ENCODE peak calls at places on chromosomes 11 and 22, in nine cellular contexts. S, R, F, B, K, I, J, X and Q are unnamed samples.

GRCh38 chr11:85826096-85826855 is 15.3 kb upstream of the SYTL2 start:
- DNase-seq in S (no peak), R (peak; percentile 73), F (peak; percentile 58), B (no peak), K (no peak), I (peak; percentile 30), J (peak; percentile 39), X (peak; percentile 60), Q (peak; percentile 53)

GRCh38 chr11:116703421-116703820 is 69.4 kb downstream of the BUD13 start:
- DNase-seq in S (no peak), R (no peak), F (no peak), B (no peak), K (no peak), I (peak; percentile 3), J (no peak), X (peak; percentile 89), Q (peak; percentile 82)

GRCh38 chr11:74593463-74593862 is 1.1 kb downstream of the POLD3 start:
- DNase-seq in S (no peak), R (peak; percentile 4), F (no peak), B (no peak), K (no peak), I (no peak), J (peak; percentile 21), X (no peak), Q (no peak)

GRCh38 chr11:46277313-46277622 is 194 bp upstream of the CREB3L1 start:
- DNase-seq in S (no peak), R (peak; percentile 88), F (no peak), B (no peak), K (no peak), I (peak; percentile 70), J (no peak), X (no peak), Q (no peak)

GRCh38 chr11:78325274-78325781 is 92.3 kb downstream of the GAB2 start:
- DNase-seq in S (no peak), R (no peak), F (no peak), B (no peak), K (no peak), I (no peak), J (peak; percentile 52), X (no peak), Q (no peak)

GRCh38 chr11:18578975-18579598 is 9.4 kb downstream of the UEVLD start:
- DNase-seq in S (no peak), R (no peak), F (peak; percentile 84), B (peak; percentile 82), K (no peak), I (no peak), J (no peak), X (no peak), Q (no peak)

GRCh38 chr22:19727310-19728150 is 4.2 kb downstream of the GP1BB start:
- DNase-seq in S (no peak), R (no peak), F (no peak), B (no peak), K (no peak), I (no peak), J (no peak), X (no peak), Q (no peak)

GRCh38 chr11:1650034-1650917 is 20.7 kb downstream of the KRTAP5-5 start:
- DNase-seq in S (peak; percentile 35), R (no peak), F (peak; percentile 23), B (no peak), K (peak; percentile 34), I (no peak), J (no peak), X (no peak), Q (no peak)

GRCh38 chr11:6307879-6308278 is 12.4 kb downstream of the CAVIN3 start:
- DNase-seq in S (no peak), R (peak; percentile 76), F (no peak), B (no peak), K (peak; percentile 31), I (no peak), J (no peak), X (peak; percentile 63), Q (no peak)

GRCh38 chr22:33401291-33401690 is 343.1 kb upstream of the SYN3 start:
- DNase-seq in S (no peak), R (peak; percentile 1), F (peak; percentile 10), B (no peak), K (no peak), I (peak; percentile 8), J (no peak), X (no peak), Q (no peak)

GRCh38 chr11:69301491-69302401 is 7.8 kb downstream of the MYEOV start:
- DNase-seq in S (no peak), R (peak; percentile 98), F (peak; percentile 96), B (peak; percentile 78), K (peak; percentile 68), I (peak; percentile 63), J (peak; percentile 70), X (no peak), Q (no peak)

GRCh38 chr11:85394288-85394687 is 232.9 kb downstream of the DLG2 start:
- DNase-seq in S (no peak), R (no peak), F (no peak), B (no peak), K (no peak), I (no peak), J (no peak), X (no peak), Q (no peak)

GRCh38 chr11:46200537-46201281 is 76.8 kb upstream of the CREB3L1 start:
- DNase-seq in S (no peak), R (peak; percentile 42), F (no peak), B (no peak), K (peak; percentile 49), I (no peak), J (no peak), X (no peak), Q (no peak)

DNA sequence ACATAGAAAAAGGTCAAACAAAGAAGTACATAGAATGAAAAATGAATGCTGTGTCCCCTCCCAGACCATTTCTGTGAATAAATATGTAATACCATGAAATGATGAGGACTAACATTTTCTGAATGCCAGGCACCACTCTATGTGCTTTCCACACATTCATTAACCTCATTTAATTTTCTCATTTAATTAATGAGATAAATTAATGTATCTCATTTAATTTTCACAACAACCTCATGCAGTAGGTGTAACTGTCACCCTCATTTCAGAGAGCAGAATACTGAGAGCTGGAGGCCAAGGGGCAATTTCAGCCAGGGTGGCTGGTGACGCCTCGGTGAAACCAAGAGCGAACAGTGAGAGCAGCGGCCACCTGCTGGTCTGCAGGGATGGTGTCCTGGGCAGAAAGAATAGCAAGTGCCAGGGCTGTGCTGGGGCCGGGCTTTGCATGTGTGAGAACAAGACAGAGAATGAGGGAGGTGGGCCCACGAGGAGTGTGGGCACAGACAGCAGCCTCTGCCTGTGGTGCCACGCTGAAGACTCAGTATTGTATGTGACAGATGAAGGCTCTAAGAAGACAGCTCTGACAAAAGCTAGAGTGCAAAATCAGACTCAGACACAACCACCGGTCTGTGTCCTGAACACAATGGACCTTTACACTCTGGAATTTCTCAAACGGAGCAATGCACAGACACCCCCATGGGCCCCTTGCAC is 1.8 kb upstream of the SERPIND1 start:
- DNase-seq in S (no peak), R (no peak), F (peak; percentile 21), B (no peak), K (no peak), I (no peak), J (no peak), X (peak; percentile 46), Q (peak; percentile 44)
- TF ChIP-seq CTCF in S (no peak), R (no peak), F (no peak), B (no peak), K (peak; percentile 6), I (no peak), J (no peak), X (peak; percentile 39), Q (peak; percentile 21)

GRCh38 chr11:114298701-114299090 is 2.5 kb downstream of the NNMT start:
- DNase-seq in S (no peak), R (no peak), F (no peak), B (no peak), K (no peak), I (peak; percentile 61), J (no peak), X (no peak), Q (no peak)

GRCh38 chr11:114297806-114298700 is 1.9 kb downstream of the NNMT start:
- DNase-seq in S (no peak), R (no peak), F (no peak), B (no peak), K (no peak), I (peak; percentile 70), J (no peak), X (no peak), Q (no peak)

GRCh38 chr11:114296979-114297372 is 777 bp downstream of the NNMT start:
- DNase-seq in S (no peak), R (no peak), F (no peak), B (no peak), K (no peak), I (peak; percentile 37), J (no peak), X (no peak), Q (no peak)

GRCh38 chr11:114295676-114296081 is 520 bp upstream of the NNMT start:
- DNase-seq in S (peak; percentile 56), R (no peak), F (no peak), B (no peak), K (no peak), I (no peak), J (no peak), X (no peak), Q (no peak)

GRCh38 chr11:114296190-114296978 is at the start of gene NNMT:
- DNase-seq in S (peak; percentile 83), R (peak; percentile 97), F (peak; percentile 87), B (peak; percentile 43), K (no peak), I (peak; percentile 99), J (no peak), X (no peak), Q (no peak)
- TF ChIP-seq CTCF in S (no peak), R (no peak), F (no peak), B (no peak), K (no peak), I (peak; percentile 2), J (no peak), X (no peak), Q (no peak)

GRCh38 chr22:44311855-44312170 is 938 bp downstream of the SHISAL1 start:
- DNase-seq in S (no peak), R (peak; percentile 26), F (no peak), B (no peak), K (peak; percentile 40), I (peak; percentile 90), J (no peak), X (no peak), Q (no peak)
- TF ChIP-seq CTCF in S (no peak), R (no peak), F (no peak), B (no peak), K (no peak), I (no peak), J (no peak), X (no peak), Q (no peak)

DNA sequence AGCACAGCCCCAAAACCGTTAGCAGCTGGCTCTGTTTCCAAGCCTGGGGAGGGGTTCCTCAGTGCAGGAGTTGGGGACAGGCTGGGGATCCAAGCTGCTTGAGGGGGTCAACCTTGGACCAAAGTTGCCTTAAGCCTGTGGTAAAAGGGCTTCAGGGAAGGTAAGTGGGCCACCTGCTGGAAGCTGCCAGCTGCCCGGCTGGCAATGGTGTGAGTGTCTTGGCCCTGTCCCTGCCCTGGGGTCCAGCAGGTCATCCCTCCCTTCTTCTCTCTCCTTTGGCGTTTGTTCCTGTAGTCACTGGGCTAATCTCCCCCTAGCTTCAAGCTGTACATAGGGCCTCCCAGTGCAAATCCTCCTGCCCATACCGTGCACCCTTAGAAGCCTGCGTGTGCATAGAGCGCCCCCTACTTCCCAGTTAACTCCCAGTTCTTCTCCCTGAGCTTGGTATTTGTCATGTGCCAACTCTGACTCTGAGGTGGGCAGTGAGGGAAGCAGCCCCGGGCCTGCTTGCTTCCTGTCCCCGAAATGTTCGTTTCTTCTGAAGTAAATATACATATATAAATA is 4.4 kb downstream of the TMEM258 start:
- DNase-seq in S (peak; percentile 19), R (peak; percentile 68), F (peak; percentile 84), B (peak; percentile 41), K (no peak), I (peak; percentile 82), J (peak; percentile 39), X (peak; percentile 79), Q (peak; percentile 58)
- TF ChIP-seq CTCF in S (peak; percentile 8), R (peak; percentile 54), F (peak; percentile 91), B (peak; percentile 17), K (peak; percentile 70), I (peak; percentile 77), J (peak; percentile 21), X (peak; percentile 70), Q (peak; percentile 52)